ENCODE peak calls at places on chromosomes 16 and 17, in eight cellular contexts. One of them, this sample, is unnamed.

GRCh38 chr16:4494746-4495490 is 18.7 kb downstream of the HMOX2 start:
- DNase-seq in gastrocnemius medialis: no peak
- DNase-seq in GM12865: no peak
- DNase-seq in right cardiac atrium: no peak
- DNase-seq in DND-41: no peak
- DNase-seq in colonic mucosa: no peak
- DNase-seq in hepatocyte: no peak
- DNase-seq in Peyer's patch: no peak
- DNase-seq in this sample: no peak

GRCh38 chr16:57736419-57737281 is 1.1 kb downstream of the KATNB1 start:
- DNase-seq in Peyer's patch: peak
- DNase-seq in hepatocyte: peak
- DNase-seq in gastrocnemius medialis: no peak
- DNase-seq in DND-41: peak
- DNase-seq in right cardiac atrium: no peak
- DNase-seq in GM12865: peak
- DNase-seq in colonic mucosa: peak
- DNase-seq in this sample: peak

GRCh38 chr16:27769561-27770222 is 219.7 kb downstream of the KATNIP start:
- DNase-seq in Peyer's patch: peak
- DNase-seq in colonic mucosa: no peak
- DNase-seq in right cardiac atrium: no peak
- DNase-seq in DND-41: no peak
- DNase-seq in gastrocnemius medialis: no peak
- DNase-seq in GM12865: no peak
- DNase-seq in hepatocyte: no peak
- DNase-seq in this sample: no peak

GRCh38 chr17:80601146-80601545 is 56.5 kb downstream of the RPTOR start:
- DNase-seq in Peyer's patch: no peak
- DNase-seq in right cardiac atrium: no peak
- DNase-seq in colonic mucosa: no peak
- DNase-seq in GM12865: no peak
- DNase-seq in hepatocyte: no peak
- DNase-seq in gastrocnemius medialis: no peak
- DNase-seq in DND-41: no peak
- DNase-seq in this sample: no peak

GRCh38 chr16:12141073-12141472 is 164.5 kb downstream of the SNX29 start:
- DNase-seq in GM12865: no peak
- DNase-seq in Peyer's patch: no peak
- DNase-seq in DND-41: no peak
- DNase-seq in gastrocnemius medialis: no peak
- DNase-seq in colonic mucosa: no peak
- DNase-seq in hepatocyte: no peak
- DNase-seq in right cardiac atrium: no peak
- DNase-seq in this sample: no peak

GRCh38 chr16:80666378-80667257 is 125.8 kb downstream of the DYNLRB2 start:
- DNase-seq in hepatocyte: no peak
- DNase-seq in DND-41: no peak
- DNase-seq in GM12865: no peak
- DNase-seq in right cardiac atrium: no peak
- DNase-seq in gastrocnemius medialis: no peak
- DNase-seq in colonic mucosa: no peak
- DNase-seq in Peyer's patch: no peak
- DNase-seq in this sample: no peak

GRCh38 chr16:10080031-10080772 is 102.0 kb downstream of the GRIN2A start:
- DNase-seq in DND-41: no peak
- DNase-seq in hepatocyte: peak
- DNase-seq in Peyer's patch: no peak
- DNase-seq in gastrocnemius medialis: no peak
- DNase-seq in right cardiac atrium: peak
- DNase-seq in GM12865: no peak
- DNase-seq in colonic mucosa: no peak
- DNase-seq in this sample: no peak

GRCh38 chr17:31068291-31068690 is 26.5 kb upstream of the NF1 start:
- DNase-seq in DND-41: peak
- DNase-seq in Peyer's patch: no peak
- DNase-seq in hepatocyte: peak
- DNase-seq in GM12865: peak
- DNase-seq in colonic mucosa: peak
- DNase-seq in right cardiac atrium: no peak
- DNase-seq in gastrocnemius medialis: no peak
- DNase-seq in this sample: peak

GRCh38 chr16:3641801-3642396 is 12.6 kb upstream of the DNASE1 start:
- DNase-seq in Peyer's patch: no peak
- DNase-seq in DND-41: no peak
- DNase-seq in right cardiac atrium: no peak
- DNase-seq in hepatocyte: no peak
- DNase-seq in GM12865: no peak
- DNase-seq in gastrocnemius medialis: no peak
- DNase-seq in colonic mucosa: no peak
- DNase-seq in this sample: no peak

GRCh38 chr16:935684-936083 is 35.1 kb downstream of the LMF1 start:
- DNase-seq in gastrocnemius medialis: no peak
- DNase-seq in Peyer's patch: no peak
- DNase-seq in right cardiac atrium: no peak
- DNase-seq in GM12865: no peak
- DNase-seq in colonic mucosa: no peak
- DNase-seq in hepatocyte: no peak
- DNase-seq in DND-41: no peak
- DNase-seq in this sample: no peak

GRCh38 chr17:41885733-41886132 is 20.5 kb upstream of the KLHL11 start:
- DNase-seq in hepatocyte: no peak
- DNase-seq in DND-41: no peak
- DNase-seq in colonic mucosa: no peak
- DNase-seq in gastrocnemius medialis: no peak
- DNase-seq in right cardiac atrium: no peak
- DNase-seq in GM12865: no peak
- DNase-seq in Peyer's patch: no peak
- DNase-seq in this sample: no peak

DNA sequence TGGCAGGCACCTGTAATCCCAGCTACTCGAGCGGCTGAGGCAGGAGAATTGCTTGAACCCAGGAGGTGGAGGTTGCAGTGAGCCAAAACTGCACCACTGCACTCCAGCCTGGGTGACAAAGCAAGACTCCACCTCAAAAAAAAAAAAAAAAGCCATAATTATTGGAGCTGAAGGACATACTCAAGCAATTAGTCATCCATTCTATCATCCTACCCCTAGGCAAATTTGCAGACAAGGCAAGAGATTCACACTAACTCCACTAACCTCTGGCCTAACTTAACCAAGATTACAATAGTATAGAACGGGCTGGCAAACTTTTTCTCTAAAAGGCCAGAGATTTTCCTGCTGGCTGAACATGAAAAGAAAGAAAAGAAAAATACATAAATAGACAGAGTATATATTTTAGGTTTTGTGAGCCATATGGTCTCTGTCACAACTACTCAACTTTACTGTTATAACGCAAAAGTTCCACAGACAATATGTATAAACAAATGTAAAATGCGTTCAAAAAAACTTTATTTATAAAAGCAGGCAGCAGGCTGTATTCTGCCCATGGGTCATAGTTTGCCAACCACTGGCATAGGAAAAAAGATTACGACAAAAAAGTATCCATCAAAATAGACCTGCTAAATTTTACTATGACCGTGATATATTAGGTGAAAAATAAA is 29.7 kb downstream of the BRIP1 start:
- DNase-seq in DND-41: no peak
- DNase-seq in hepatocyte: no peak
- DNase-seq in right cardiac atrium: no peak
- DNase-seq in colonic mucosa: no peak
- DNase-seq in gastrocnemius medialis: no peak
- DNase-seq in Peyer's patch: no peak
- DNase-seq in GM12865: no peak
- DNase-seq in this sample: no peak
- H3K4me3 ChIP-seq in DND-41: no peak
- H3K4me3 ChIP-seq in hepatocyte: no peak
- H3K4me3 ChIP-seq in right cardiac atrium: no peak
- H3K4me3 ChIP-seq in colonic mucosa: no peak
- H3K4me3 ChIP-seq in gastrocnemius medialis: no peak
- H3K4me3 ChIP-seq in Peyer's patch: no peak
- H3K4me3 ChIP-seq in GM12865: no peak
- H3K4me3 ChIP-seq in this sample: no peak

DNA sequence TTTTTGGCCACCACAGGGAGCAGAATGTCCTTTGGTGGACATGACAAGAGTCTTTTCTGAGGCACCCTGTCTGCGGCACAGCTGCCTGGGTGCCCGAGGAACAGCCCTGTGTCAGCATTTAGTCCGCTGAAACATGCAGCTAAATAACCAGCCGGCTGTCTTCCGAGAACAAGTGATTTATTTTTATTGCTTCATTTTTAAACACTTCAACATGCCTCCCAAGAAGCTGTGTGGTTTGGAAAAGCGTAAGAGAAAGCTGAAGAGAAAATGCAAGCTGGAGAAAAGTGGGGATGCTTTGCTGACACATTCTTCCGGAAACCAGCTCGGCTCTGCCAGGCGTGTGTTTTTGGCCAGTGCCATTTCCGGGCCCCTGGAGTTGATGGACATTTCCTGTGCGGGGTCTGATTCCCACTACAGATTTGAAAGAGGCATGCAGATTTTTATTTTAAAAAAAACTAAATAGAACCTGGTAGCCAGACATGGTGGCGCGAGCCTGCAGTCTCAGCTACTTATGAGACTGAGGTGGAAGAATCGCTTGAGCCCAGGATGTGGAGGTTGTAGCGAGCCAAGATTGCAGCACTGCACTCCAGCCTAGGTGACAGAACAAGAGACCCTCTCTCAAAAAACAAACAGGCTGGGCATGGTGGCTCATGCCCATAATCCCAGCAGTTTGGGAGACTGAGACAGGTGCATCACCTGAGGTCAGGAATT is 94.8 kb downstream of the SEC14L1 start:
- DNase-seq in hepatocyte: peak
- DNase-seq in gastrocnemius medialis: peak
- DNase-seq in Peyer's patch: no peak
- DNase-seq in DND-41: no peak
- DNase-seq in right cardiac atrium: peak
- DNase-seq in GM12865: peak
- DNase-seq in colonic mucosa: peak
- DNase-seq in this sample: no peak
- H3K4me3 ChIP-seq in hepatocyte: no peak
- H3K4me3 ChIP-seq in gastrocnemius medialis: peak
- H3K4me3 ChIP-seq in Peyer's patch: no peak
- H3K4me3 ChIP-seq in DND-41: no peak
- H3K4me3 ChIP-seq in right cardiac atrium: no peak
- H3K4me3 ChIP-seq in GM12865: peak
- H3K4me3 ChIP-seq in colonic mucosa: no peak
- H3K4me3 ChIP-seq in this sample: peak

GRCh38 chr17:17235212-17236174 is 1.5 kb downstream of the FLCN start:
- DNase-seq in right cardiac atrium: no peak
- DNase-seq in colonic mucosa: no peak
- DNase-seq in Peyer's patch: no peak
- DNase-seq in gastrocnemius medialis: peak
- DNase-seq in hepatocyte: peak
- DNase-seq in DND-41: no peak
- DNase-seq in GM12865: no peak
- DNase-seq in this sample: no peak
- H3K4me3 ChIP-seq in right cardiac atrium: peak
- H3K4me3 ChIP-seq in colonic mucosa: peak
- H3K4me3 ChIP-seq in Peyer's patch: peak
- H3K4me3 ChIP-seq in gastrocnemius medialis: peak
- H3K4me3 ChIP-seq in hepatocyte: peak
- H3K4me3 ChIP-seq in DND-41: peak
- H3K4me3 ChIP-seq in GM12865: peak
- H3K4me3 ChIP-seq in this sample: peak

GRCh38 chr17:66829883-66830282 is 5.0 kb upstream of the CACNG5 start:
- DNase-seq in colonic mucosa: no peak
- DNase-seq in GM12865: no peak
- DNase-seq in Peyer's patch: no peak
- DNase-seq in right cardiac atrium: no peak
- DNase-seq in hepatocyte: no peak
- DNase-seq in gastrocnemius medialis: no peak
- DNase-seq in DND-41: no peak
- DNase-seq in this sample: no peak
- H3K4me3 ChIP-seq in colonic mucosa: no peak
- H3K4me3 ChIP-seq in GM12865: no peak
- H3K4me3 ChIP-seq in Peyer's patch: no peak
- H3K4me3 ChIP-seq in right cardiac atrium: no peak
- H3K4me3 ChIP-seq in hepatocyte: no peak
- H3K4me3 ChIP-seq in gastrocnemius medialis: no peak
- H3K4me3 ChIP-seq in DND-41: no peak
- H3K4me3 ChIP-seq in this sample: no peak

GRCh38 chr16:17463335-17463734 is 7.4 kb downstream of the XYLT1 start:
- DNase-seq in right cardiac atrium: no peak
- DNase-seq in hepatocyte: no peak
- DNase-seq in GM12865: no peak
- DNase-seq in DND-41: no peak
- DNase-seq in gastrocnemius medialis: no peak
- DNase-seq in colonic mucosa: no peak
- DNase-seq in Peyer's patch: no peak
- DNase-seq in this sample: no peak
- H3K4me3 ChIP-seq in right cardiac atrium: no peak
- H3K4me3 ChIP-seq in hepatocyte: no peak
- H3K4me3 ChIP-seq in GM12865: no peak
- H3K4me3 ChIP-seq in DND-41: no peak
- H3K4me3 ChIP-seq in gastrocnemius medialis: no peak
- H3K4me3 ChIP-seq in colonic mucosa: no peak
- H3K4me3 ChIP-seq in Peyer's patch: no peak
- H3K4me3 ChIP-seq in this sample: no peak